ENCODE peak calls at places on chromosomes 16 and 17, in four cellular contexts. O, X, D and H are unnamed samples.
A peak's percentile ranks its signal among the peaks of the same experiment; 100 is the strongest.

GRCh38 chr16:65967376-65967775 is 399.1 kb upstream of the CDH5 start:
- DNase-seq in O (no peak), X (peak; percentile 41), D (no peak), H (no peak)

GRCh38 chr16:2090481-2090797 is 42.7 kb downstream of the TSC2 start:
- DNase-seq in O (no peak), X (no peak), D (no peak), H (no peak)

GRCh38 chr17:76593338-76593737 is 7.7 kb upstream of the ST6GALNAC2 start:
- DNase-seq in O (no peak), X (peak; percentile 15), D (peak; percentile 92), H (no peak)

GRCh38 chr17:38509772-38510423 is 81.6 kb downstream of the ARHGAP23 start:
- DNase-seq in O (no peak), X (no peak), D (no peak), H (no peak)

GRCh38 chr17:46817901-46818209 is 637 bp downstream of the WNT3 start:
- DNase-seq in O (no peak), X (no peak), D (no peak), H (no peak)

GRCh38 chr16:56985962-56986360 is 3.4 kb upstream of the NLRC5 start:
- DNase-seq in O (no peak), X (no peak), D (no peak), H (no peak)

GRCh38 chr16:47490471-47490870 is 29.3 kb downstream of the PHKB start:
- DNase-seq in O (no peak), X (no peak), D (no peak), H (no peak)

GRCh38 chr16:56475226-56475625 is 23.9 kb downstream of the OGFOD1 start:
- DNase-seq in O (no peak), X (no peak), D (no peak), H (no peak)

GRCh38 chr17:78397681-78398101 is 19.2 kb downstream of the PGS1 start:
- DNase-seq in O (no peak), X (peak; percentile 32), D (no peak), H (no peak)

GRCh38 chr16:78553268-78554044 is 454.0 kb downstream of the WWOX start:
- DNase-seq in O (no peak), X (no peak), D (no peak), H (no peak)

GRCh38 chr16:21186326-21186691 is 25.1 kb downstream of the ZP2 start:
- DNase-seq in O (no peak), X (no peak), D (no peak), H (no peak)

DNA sequence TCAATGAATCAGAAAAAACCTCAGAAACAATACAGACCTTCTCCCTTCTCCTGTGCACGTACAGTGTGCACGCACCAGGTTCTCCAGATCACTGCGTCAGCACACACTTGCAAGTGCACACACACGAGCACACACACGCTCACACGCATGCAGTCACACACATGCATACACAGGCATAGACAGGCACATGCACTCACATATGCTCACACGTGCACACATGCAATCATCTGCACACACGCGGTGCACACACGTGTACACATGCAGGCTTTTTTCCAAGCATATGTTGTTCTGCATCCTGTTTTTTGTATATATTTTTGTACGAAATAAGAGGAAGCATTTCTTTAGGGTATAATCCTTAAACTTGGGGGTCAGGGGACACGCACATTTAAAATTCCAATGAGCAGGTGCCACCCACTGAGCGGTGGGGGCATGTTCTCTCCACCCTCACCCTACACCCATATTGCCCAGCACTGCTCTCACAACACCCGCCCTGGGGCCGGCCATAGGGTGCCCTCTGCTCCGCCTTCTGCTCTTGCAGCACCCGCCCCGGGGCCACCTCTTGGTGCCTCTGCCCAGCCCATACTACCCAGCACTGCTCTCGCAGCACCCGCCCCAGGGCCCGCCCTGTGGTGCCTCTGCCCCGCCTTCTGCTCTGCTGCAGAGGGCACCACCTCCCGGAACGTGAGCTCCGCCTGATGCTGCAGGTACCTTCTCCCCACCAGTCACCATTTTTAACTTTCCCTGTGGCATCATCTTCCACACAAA is 20.9 kb downstream of the KLHDC4 start:
- DNase-seq in O (no peak), X (no peak), D (no peak), H (no peak)
- TF ChIP-seq CTCF in O (no peak), X (no peak), D (no peak), H (no peak)

GRCh38 chr16:88694221-88695087 is 8.1 kb upstream of the SNAI3 start:
- DNase-seq in O (no peak), X (no peak), D (no peak), H (no peak)
- TF ChIP-seq CTCF in O (no peak), X (no peak), D (no peak), H (no peak)

GRCh38 chr16:82796047-82796446 is 169.3 kb downstream of the CDH13 start:
- DNase-seq in O (no peak), X (no peak), D (no peak), H (no peak)

DNA sequence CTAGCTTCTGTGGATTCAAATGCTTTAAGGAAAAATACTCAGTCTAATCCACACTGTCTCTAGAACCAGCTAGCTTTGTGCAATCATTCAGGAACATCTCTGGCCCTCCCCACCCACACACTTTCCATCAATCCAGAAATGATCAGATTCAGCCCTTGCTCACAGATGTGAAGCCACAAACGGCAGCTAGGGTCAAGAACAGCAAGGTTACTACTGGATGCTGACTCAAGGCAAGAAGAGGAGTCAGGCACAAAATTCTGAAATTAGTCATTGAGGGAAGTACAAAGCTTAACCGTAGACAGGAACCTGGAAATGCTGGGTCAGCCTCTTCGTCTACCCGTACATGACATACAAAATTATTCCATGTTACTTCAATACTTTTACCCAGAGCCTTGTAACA is 174.6 kb downstream of the CDH13 start:
- DNase-seq in O (no peak), X (no peak), D (no peak), H (no peak)
- TF ChIP-seq CTCF in O (no peak), X (no peak), D (no peak), H (no peak)

DNA sequence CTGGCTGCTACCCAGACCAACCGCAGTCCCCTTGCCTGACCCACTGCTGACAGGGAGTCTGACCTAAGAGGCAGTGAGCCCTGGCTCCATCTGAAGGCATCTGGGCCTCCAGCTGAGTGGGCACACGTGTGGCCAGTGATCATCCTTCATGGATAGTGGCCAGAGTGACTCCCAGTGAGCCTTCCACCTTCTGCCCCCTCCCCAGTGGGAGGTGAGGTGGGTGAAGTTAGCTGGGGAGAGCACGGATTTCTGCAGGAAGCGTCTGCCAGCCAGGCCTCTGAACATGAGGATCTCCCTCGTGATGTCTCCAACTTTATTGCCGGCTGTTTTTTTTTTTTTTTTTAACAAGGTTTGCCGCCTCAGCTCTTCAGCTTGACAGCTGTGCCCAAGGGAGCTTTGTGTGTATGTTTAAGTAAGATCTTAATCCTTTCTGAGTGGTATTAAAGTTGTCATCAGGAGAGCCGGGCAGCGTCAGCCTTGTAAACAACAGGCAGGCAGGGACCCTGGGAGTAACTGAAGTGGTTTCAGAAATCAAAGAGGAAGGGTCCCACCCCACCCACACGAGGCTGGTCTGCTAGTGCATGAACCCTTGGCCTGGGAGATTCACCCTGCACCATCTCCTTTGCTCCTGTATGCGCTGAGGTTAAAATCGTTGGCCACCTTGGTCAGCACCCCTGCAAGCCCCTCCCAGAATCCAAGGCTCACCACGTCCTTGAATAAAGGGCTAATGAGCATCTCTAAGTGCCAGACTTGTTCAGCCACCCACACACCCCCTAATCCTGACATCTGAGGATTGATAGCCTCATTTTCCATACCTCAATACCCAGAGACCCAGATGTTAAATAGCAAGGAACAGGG is 33.3 kb downstream of the RHBDL3 start:
- DNase-seq in O (no peak), X (no peak), D (no peak), H (no peak)
- TF ChIP-seq CTCF in O (no peak), X (no peak), D (no peak), H (no peak)

GRCh38 chr17:6712058-6712853 is 913 bp downstream of the SLC13A5 start:
- DNase-seq in O (no peak), X (no peak), D (peak; percentile 58), H (no peak)

GRCh38 chr17:6714315-6714874 is 1.2 kb upstream of the SLC13A5 start:
- DNase-seq in O (no peak), X (no peak), D (no peak), H (no peak)

GRCh38 chr17:6713918-6714271 is 726 bp upstream of the SLC13A5 start:
- DNase-seq in O (no peak), X (no peak), D (no peak), H (no peak)

GRCh38 chr17:6712854-6713129 is 377 bp downstream of the SLC13A5 start:
- DNase-seq in O (no peak), X (no peak), D (no peak), H (no peak)

DNA sequence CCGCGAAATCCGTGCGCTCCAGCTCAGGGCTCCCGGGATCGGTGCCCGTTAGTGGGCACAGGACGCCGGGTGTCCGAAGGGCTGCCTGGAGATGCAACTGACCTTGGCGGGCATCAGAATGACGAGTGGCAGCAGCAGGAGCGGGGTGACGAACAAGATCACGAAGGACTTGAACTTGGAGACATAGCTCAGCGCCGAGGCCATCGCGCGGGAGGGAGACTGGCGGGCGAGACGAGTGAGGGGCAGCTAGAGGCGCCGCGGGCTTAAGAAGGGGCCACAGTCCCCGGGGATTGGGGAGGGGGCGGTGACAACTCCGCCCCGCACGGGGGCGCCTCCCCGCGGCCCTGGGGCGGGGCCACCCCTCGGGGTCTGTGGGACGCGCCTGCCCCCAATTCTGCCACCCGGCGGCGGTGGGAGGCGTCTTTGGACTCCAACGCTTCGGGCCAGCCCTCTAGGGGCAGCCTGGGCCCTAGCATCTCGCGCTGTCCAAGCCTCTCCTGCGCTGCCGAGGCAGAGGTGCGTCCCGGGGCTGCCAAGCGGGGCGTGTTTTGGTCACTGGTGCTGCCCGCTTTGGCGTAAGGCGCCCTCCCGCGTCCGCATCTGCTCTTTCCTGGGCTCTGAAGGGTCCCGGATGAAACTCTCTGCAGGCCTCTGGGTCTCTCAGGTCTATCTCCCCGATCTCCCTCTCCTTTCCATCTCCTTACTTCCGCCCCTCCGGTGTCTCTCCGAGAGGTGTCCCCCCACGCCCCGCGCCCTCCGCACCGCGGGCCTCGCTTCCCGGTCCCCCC is at the start of gene SLC13A5:
- DNase-seq in O (no peak), X (no peak), D (no peak), H (no peak)
- TF ChIP-seq CTCF in O (peak; percentile 13), X (peak; percentile 45), D (no peak), H (no peak)

GRCh38 chr16:185691-186090 is 5.4 kb downstream of the HBQ1 start:
- DNase-seq in O (no peak), X (no peak), D (no peak), H (no peak)

GRCh38 chr16:191783-192294 is 11.6 kb downstream of the HBQ1 start:
- DNase-seq in O (no peak), X (no peak), D (no peak), H (no peak)

GRCh38 chr16:187330-187729 is 7.1 kb downstream of the HBQ1 start:
- DNase-seq in O (no peak), X (no peak), D (no peak), H (no peak)

GRCh38 chr16:189604-190186 is 9.4 kb downstream of the HBQ1 start:
- DNase-seq in O (no peak), X (no peak), D (no peak), H (no peak)

DNA sequence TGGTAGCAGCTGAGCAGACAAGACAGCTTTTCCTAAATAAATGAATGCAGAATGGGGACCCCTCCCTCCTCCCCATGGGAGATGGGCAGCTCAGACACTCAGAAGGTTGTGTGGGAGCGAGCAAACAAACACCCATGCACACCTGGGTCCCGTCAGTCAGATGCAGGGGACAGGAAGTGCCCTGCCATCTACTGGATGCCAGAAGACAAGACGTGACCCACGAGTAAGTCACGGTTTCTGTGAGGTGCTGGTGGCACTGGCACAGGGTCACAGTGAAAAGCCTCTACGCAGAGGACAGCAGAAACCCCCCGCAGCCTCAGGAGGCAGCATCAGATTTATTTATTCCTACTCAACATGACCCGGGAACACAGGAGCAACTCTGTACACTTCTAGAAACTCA is 8.4 kb downstream of the HBQ1 start:
- DNase-seq in O (no peak), X (no peak), D (no peak), H (no peak)
- TF ChIP-seq CTCF in O (no peak), X (peak; percentile 32), D (peak; percentile 47), H (no peak)